ENCODE peak calls at places on chromosomes 12 and 14, in four cellular contexts. B is stimulated activated CD8-positive, alpha-beta memory T cell treated with anti-CD3 and anti-CD28 coated beads, Interleukin-7, amount 100 ng/mL, for 1 hour; L is non-pigmented ciliary epithelial cell; N is upper lobe of left lung. Y is an unnamed sample.

GRCh38 chr14:103846569-103847438 is 571 bp downstream of the PPP1R13B start:
- DNase-seq in N (no peak), B (no peak), L (no peak), Y (peak; percentile 22)

GRCh38 chr12:46153267-46153872 is 115.5 kb downstream of the SLC38A1 start:
- DNase-seq in N (no peak), L (no peak), B (no peak), Y (peak; percentile 54)

GRCh38 chr14:80615831-80616230 is 325.7 kb downstream of the CEP128 start:
- DNase-seq in L (no peak), N (no peak), B (no peak), Y (no peak)

GRCh38 chr12:130634866-130635265 is 81.2 kb downstream of the RIMBP2 start:
- DNase-seq in B (no peak), L (no peak), N (no peak), Y (no peak)

GRCh38 chr12:110683888-110684287 is 5.0 kb downstream of the HVCN1 start:
- DNase-seq in B (no peak), N (no peak), L (no peak), Y (no peak)

GRCh38 chr14:101022916-101023435 is 119.5 kb upstream of the RTL1 start:
- DNase-seq in N (peak; percentile 15), L (no peak), B (no peak), Y (no peak)

GRCh38 chr14:51228890-51229289 is 11.2 kb upstream of the TMX1 start:
- DNase-seq in B (no peak), L (no peak), N (no peak), Y (no peak)

GRCh38 chr12:107594995-107595394 is 90.6 kb upstream of the PWP1 start:
- DNase-seq in N (no peak), B (no peak), L (no peak), Y (no peak)

GRCh38 chr12:52604859-52605258 is 3.6 kb upstream of the KRT72 start:
- DNase-seq in L (no peak), N (no peak), B (no peak), Y (peak; percentile 26)

GRCh38 chr12:108106599-108106998 is 22.5 kb upstream of the WSCD2 start:
- DNase-seq in N (no peak), B (no peak), L (no peak), Y (no peak)

GRCh38 chr12:88559199-88559598 is 21.1 kb downstream of the KITLG start:
- DNase-seq in N (peak; percentile 48), B (no peak), L (no peak), Y (no peak)

GRCh38 chr12:66803972-66804371 is 125.1 kb upstream of the GRIP1 start:
- DNase-seq in N (no peak), L (no peak), B (no peak), Y (no peak)

GRCh38 chr12:76611533-76611932 is 52.0 kb upstream of the OSBPL8 start:
- DNase-seq in N (no peak), L (peak; percentile 65), B (no peak), Y (no peak)

GRCh38 chr12:102862486-102862885 is 54.6 kb downstream of the PAH start:
- DNase-seq in B (no peak), N (no peak), L (no peak), Y (no peak)

GRCh38 chr14:99132821-99133562 is 139.0 kb downstream of the BCL11B start:
- DNase-seq in N (no peak), L (no peak), B (no peak), Y (no peak)

GRCh38 chr14:34423445-34423844 is 38.6 kb downstream of the SPTSSA start:
- DNase-seq in N (no peak), L (no peak), B (no peak), Y (no peak)

GRCh38 chr12:59517522-59517921 is 78.3 kb upstream of the SLC16A7 start:
- DNase-seq in B (no peak), L (no peak), N (no peak), Y (no peak)

GRCh38 chr14:20409226-20409625 is 4.1 kb downstream of the TEP1 start:
- DNase-seq in L (peak; percentile 11), B (no peak), N (no peak), Y (no peak)

GRCh38 chr14:58882577-58883018 is 244.8 kb downstream of the DACT1 start:
- DNase-seq in N (no peak), B (no peak), L (no peak), Y (no peak)

GRCh38 chr14:68458840-68459469 is 333.9 kb downstream of the ZFP36L1 start:
- DNase-seq in B (no peak), N (peak; percentile 65), L (peak; percentile 79), Y (no peak)